ENCODE peak calls at places on chromosomes 3 and 15, in eight cellular contexts. X is A549, A is right lobe of liver, J is uterus, P is sigmoid colon, L is IMR-90, V is ovary, N is transverse colon. Q is an unnamed sample.

GRCh38 chr3:150779402-150779858 is 16.5 kb upstream of the SIAH2 start:
- DNase-seq in X (no peak), A (no peak), J (no peak), P (no peak), L (no peak), V (no peak), N (no peak), Q (no peak)

GRCh38 chr3:14879161-14879888 is 60.6 kb downstream of the FGD5 start:
- DNase-seq in X (no peak), A (no peak), J (no peak), P (peak; percentile 67), L (no peak), V (no peak), N (peak; percentile 64), Q (no peak)

GRCh38 chr3:169110633-169111032 is 552.9 kb downstream of the MECOM start:
- DNase-seq in X (no peak), A (no peak), J (no peak), P (no peak), L (no peak), V (no peak), N (no peak), Q (no peak)

GRCh38 chr15:57607570-57608000 is 15.9 kb downstream of the MYZAP start:
- DNase-seq in X (peak; percentile 79), A (no peak), J (no peak), P (no peak), L (no peak), V (no peak), N (peak; percentile 85), Q (peak; percentile 93)

GRCh38 chr15:80701676-80702311 is 6.7 kb downstream of the ABHD17C start:
- DNase-seq in X (no peak), A (no peak), J (no peak), P (no peak), L (no peak), V (no peak), N (no peak), Q (no peak)

GRCh38 chr3:135034291-135034768 is 239.3 kb downstream of the EPHB1 start:
- DNase-seq in X (no peak), A (no peak), J (no peak), P (no peak), L (no peak), V (no peak), N (no peak), Q (no peak)

GRCh38 chr3:21920431-21920830 is 169.4 kb upstream of the ZNF385D start:
- DNase-seq in X (no peak), A (no peak), J (no peak), P (no peak), L (peak; percentile 94), V (no peak), N (no peak), Q (no peak)

GRCh38 chr3:40780341-40780800 is 255.6 kb downstream of the ZNF621 start:
- DNase-seq in X (no peak), A (no peak), J (peak; percentile 81), P (peak; percentile 92), L (no peak), V (peak; percentile 71), N (peak; percentile 23), Q (peak; percentile 79)

GRCh38 chr15:60932051-60932915 is 296.8 kb downstream of the RORA start:
- DNase-seq in X (peak; percentile 35), A (no peak), J (no peak), P (no peak), L (peak; percentile 28), V (no peak), N (no peak), Q (peak; percentile 93)

GRCh38 chr3:151003024-151003771 is 30.7 kb upstream of the CLRN1 start:
- DNase-seq in X (no peak), A (no peak), J (no peak), P (no peak), L (peak; percentile 46), V (no peak), N (no peak), Q (no peak)

GRCh38 chr15:78149068-78149804 is at the start of gene IDH3A:
- DNase-seq in X (peak; percentile 97), A (peak; percentile 100), J (peak; percentile 100), P (peak; percentile 100), L (peak; percentile 92), V (peak; percentile 100), N (peak; percentile 100), Q (peak; percentile 100)

GRCh38 chr3:36904641-36905040 is 40.2 kb downstream of the TRANK1 start:
- DNase-seq in X (no peak), A (no peak), J (no peak), P (no peak), L (peak; percentile 36), V (no peak), N (no peak), Q (peak; percentile 28)

GRCh38 chr3:30333903-30334302 is 272.5 kb upstream of the TGFBR2 start:
- DNase-seq in X (no peak), A (no peak), J (no peak), P (no peak), L (peak; percentile 19), V (no peak), N (no peak), Q (no peak)

GRCh38 chr15:72770673-72771328 is 12.8 kb downstream of the ADPGK start:
- DNase-seq in X (peak; percentile 33), A (no peak), J (no peak), P (no peak), L (no peak), V (no peak), N (no peak), Q (no peak)

GRCh38 chr15:56393277-56393676 is 28.1 kb downstream of the TEX9 start:
- DNase-seq in X (no peak), A (no peak), J (no peak), P (no peak), L (no peak), V (no peak), N (no peak), Q (no peak)

GRCh38 chr3:89059201-89059600 is 48.2 kb upstream of the EPHA3 start:
- DNase-seq in X (no peak), A (no peak), J (no peak), P (no peak), L (no peak), V (no peak), N (no peak), Q (no peak)

GRCh38 chr3:53850895-53851294 is 4.5 kb downstream of the IL17RB start:
- DNase-seq in X (no peak), A (no peak), J (peak; percentile 38), P (no peak), L (peak; percentile 58), V (peak; percentile 67), N (no peak), Q (peak; percentile 69)

GRCh38 chr3:11651477-11651876 is 7.8 kb upstream of the VGLL4 start:
- DNase-seq in X (no peak), A (no peak), J (no peak), P (no peak), L (no peak), V (no peak), N (no peak), Q (no peak)

GRCh38 chr3:14452676-14453367 is 50.4 kb downstream of the SLC6A6 start:
- DNase-seq in X (peak; percentile 83), A (no peak), J (peak; percentile 96), P (peak; percentile 98), L (peak; percentile 98), V (peak; percentile 95), N (peak; percentile 89), Q (peak; percentile 92)

GRCh38 chr15:34056921-34057320 is 17.9 kb upstream of the AVEN start:
- DNase-seq in X (no peak), A (no peak), J (no peak), P (no peak), L (no peak), V (no peak), N (no peak), Q (no peak)

GRCh38 chr3:192819001-192819569 is 91.7 kb upstream of the FGF12 start:
- DNase-seq in X (peak; percentile 73), A (no peak), J (no peak), P (no peak), L (peak; percentile 88), V (no peak), N (no peak), Q (no peak)

GRCh38 chr3:35640736-35641135 is 1.4 kb downstream of the ARPP21 start:
- DNase-seq in X (no peak), A (no peak), J (no peak), P (no peak), L (no peak), V (no peak), N (no peak), Q (no peak)

GRCh38 chr3:138469869-138470268 is 35.5 kb downstream of the ESYT3 start:
- DNase-seq in X (no peak), A (no peak), J (no peak), P (no peak), L (no peak), V (no peak), N (no peak), Q (no peak)

GRCh38 chr3:131282379-131282778 is 99.2 kb upstream of the NUDT16 start:
- DNase-seq in X (no peak), A (no peak), J (no peak), P (no peak), L (no peak), V (no peak), N (no peak), Q (no peak)

GRCh38 chr3:119011528-119011927 is 23.1 kb downstream of the IGSF11 start:
- DNase-seq in X (no peak), A (no peak), J (no peak), P (no peak), L (no peak), V (no peak), N (no peak), Q (no peak)

DNA sequence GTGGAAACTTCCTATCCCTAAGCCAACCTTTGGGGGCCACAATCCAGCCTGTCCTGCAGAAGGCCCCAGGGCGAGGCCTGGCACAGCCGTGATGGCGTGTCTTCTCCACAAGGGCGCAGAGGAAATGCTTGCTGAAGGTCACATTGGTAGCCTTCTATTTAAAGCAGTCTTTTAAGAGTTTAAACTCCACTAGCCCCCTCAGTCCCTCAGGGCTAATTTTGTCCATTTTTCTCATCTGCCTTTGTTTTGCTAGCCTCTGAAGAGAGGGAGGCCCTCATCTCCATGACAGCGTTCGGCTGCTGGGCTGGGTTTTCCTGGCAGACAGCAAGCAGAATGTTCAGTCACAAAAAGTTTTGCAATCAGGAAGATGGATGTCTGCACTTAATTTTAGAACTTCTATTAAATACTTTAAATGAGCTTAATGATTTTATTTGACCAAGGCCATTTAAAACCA is 40.8 kb downstream of the RARB start:
- DNase-seq in X (no peak), A (no peak), J (peak; percentile 80), P (peak; percentile 89), L (no peak), V (peak; percentile 69), N (peak; percentile 14), Q (peak; percentile 59)
- H3K4me3 ChIP-seq in X (no peak overlapping the region), A (no peak overlapping the region), J (no peak overlapping the region), P (no peak overlapping the region), L (no peak overlapping the region), V (no peak overlapping the region), N (no peak overlapping the region), Q (no peak overlapping the region)

GRCh38 chr15:74500401-74500800 is 39.4 kb upstream of the UBL7 start:
- DNase-seq in X (no peak), A (no peak), J (no peak), P (no peak), L (no peak), V (no peak), N (no peak), Q (no peak)
- TF ChIP-seq POLR2A in X (no peak), A (no peak), J (no peak), P (no peak), L (no peak), V (no peak), N (no peak), Q (no peak)

GRCh38 chr3:16890605-16891333 is 6.0 kb downstream of the PLCL2 start:
- DNase-seq in X (no peak), A (no peak), J (no peak), P (no peak), L (peak; percentile 23), V (no peak), N (no peak), Q (no peak)
- H3K4me1 ChIP-seq in X (peaks cover 4% of the 10 kb centered on the region), A (no peaks in the 10 kb centered on the region), J (no peaks in the 10 kb centered on the region), P (peaks cover 2% of the 10 kb centered on the region), L (peaks cover 1% of the 10 kb centered on the region), V (peaks cover 6% of the 10 kb centered on the region), N (peaks cover 9% of the 10 kb centered on the region), Q (peaks cover 17% of the 10 kb centered on the region)

GRCh38 chr3:98567646-98568280 is 25.6 kb downstream of the CPOX start:
- DNase-seq in X (no peak), A (no peak), J (no peak), P (no peak), L (no peak), V (no peak), N (no peak), Q (no peak)
- H3K4me3 ChIP-seq in X (no peak overlapping the region), A (no peak overlapping the region), J (no peak overlapping the region), P (no peak overlapping the region), L (no peak overlapping the region), V (no peak overlapping the region), N (no peak overlapping the region), Q (no peak overlapping the region)

Q was measured in adrenal gland.